ENCODE peak calls at places on chromosome 1, in seven cellular contexts. One of them, this sample, is unnamed.

GRCh38 chr1:201876148-201876547 is 12.6 kb upstream of the SHISA4 start:
- DNase-seq in NCI-H1417: no peak
- DNase-seq in neural progenitor cell: no peak
- DNase-seq in AG08395: no peak
- DNase-seq in hepatocyte: no peak
- DNase-seq in germinal center: no peak
- DNase-seq in DMS 273 treated with DMSO at 0.1 percent for 48 hours: no peak
- DNase-seq in this sample: peak; percentile 31

GRCh38 chr1:22141493-22141892 is 1.4 kb downstream of the WNT4 start:
- DNase-seq in AG08395: no peak
- DNase-seq in germinal center: no peak
- DNase-seq in hepatocyte: no peak
- DNase-seq in neural progenitor cell: peak; percentile 21
- DNase-seq in NCI-H1417: no peak
- DNase-seq in DMS 273 treated with DMSO at 0.1 percent for 48 hours: no peak
- DNase-seq in this sample: no peak

GRCh38 chr1:201531551-201532425 is 7.1 kb upstream of the NAV1 start:
- DNase-seq in AG08395: no peak
- DNase-seq in NCI-H1417: peak; percentile 67
- DNase-seq in DMS 273 treated with DMSO at 0.1 percent for 48 hours: peak; percentile 46
- DNase-seq in hepatocyte: no peak
- DNase-seq in neural progenitor cell: peak; percentile 22
- DNase-seq in germinal center: no peak
- DNase-seq in this sample: no peak

GRCh38 chr1:115469703-115470476 is 131.8 kb upstream of the NGF start:
- DNase-seq in germinal center: peak; percentile 38
- DNase-seq in hepatocyte: peak; percentile 68
- DNase-seq in DMS 273 treated with DMSO at 0.1 percent for 48 hours: no peak
- DNase-seq in neural progenitor cell: peak; percentile 66
- DNase-seq in NCI-H1417: peak; percentile 41
- DNase-seq in AG08395: peak; percentile 66
- DNase-seq in this sample: peak; percentile 39

GRCh38 chr1:234149217-234149616 is 224.0 kb upstream of the COA6 start:
- DNase-seq in AG08395: no peak
- DNase-seq in neural progenitor cell: no peak
- DNase-seq in DMS 273 treated with DMSO at 0.1 percent for 48 hours: no peak
- DNase-seq in hepatocyte: no peak
- DNase-seq in germinal center: no peak
- DNase-seq in NCI-H1417: no peak
- DNase-seq in this sample: peak; percentile 32

GRCh38 chr1:155127672-155128468 is at the start of gene EFNA1:
- DNase-seq in neural progenitor cell: peak; percentile 78
- DNase-seq in DMS 273 treated with DMSO at 0.1 percent for 48 hours: no peak
- DNase-seq in germinal center: no peak
- DNase-seq in NCI-H1417: peak; percentile 59
- DNase-seq in hepatocyte: peak; percentile 86
- DNase-seq in AG08395: no peak
- DNase-seq in this sample: no peak

GRCh38 chr1:112396668-112397025 is 633 bp downstream of the CTTNBP2NL start:
- DNase-seq in germinal center: no peak
- DNase-seq in NCI-H1417: peak; percentile 64
- DNase-seq in AG08395: no peak
- DNase-seq in hepatocyte: peak; percentile 62
- DNase-seq in DMS 273 treated with DMSO at 0.1 percent for 48 hours: no peak
- DNase-seq in neural progenitor cell: peak; percentile 65
- DNase-seq in this sample: no peak

GRCh38 chr1:209646558-209646957 is 5.7 kb downstream of the LAMB3 start:
- DNase-seq in hepatocyte: no peak
- DNase-seq in AG08395: peak; percentile 61
- DNase-seq in neural progenitor cell: peak; percentile 33
- DNase-seq in NCI-H1417: no peak
- DNase-seq in germinal center: no peak
- DNase-seq in DMS 273 treated with DMSO at 0.1 percent for 48 hours: no peak
- DNase-seq in this sample: peak; percentile 59

GRCh38 chr1:79079770-79080169 is 73.2 kb upstream of the ADGRL4 start:
- DNase-seq in hepatocyte: peak; percentile 38
- DNase-seq in germinal center: no peak
- DNase-seq in neural progenitor cell: no peak
- DNase-seq in AG08395: peak; percentile 77
- DNase-seq in DMS 273 treated with DMSO at 0.1 percent for 48 hours: peak; percentile 41
- DNase-seq in NCI-H1417: no peak
- DNase-seq in this sample: peak; percentile 91

GRCh38 chr1:16012590-16013219 is 5.1 kb downstream of the HSPB7 start:
- DNase-seq in AG08395: peak; percentile 61
- DNase-seq in germinal center: no peak
- DNase-seq in DMS 273 treated with DMSO at 0.1 percent for 48 hours: no peak
- DNase-seq in hepatocyte: peak; percentile 92
- DNase-seq in NCI-H1417: peak; percentile 72
- DNase-seq in neural progenitor cell: peak; percentile 72
- DNase-seq in this sample: peak; percentile 45

GRCh38 chr1:7386226-7387052 is 384.7 kb upstream of the VAMP3 start:
- DNase-seq in germinal center: no peak
- DNase-seq in neural progenitor cell: no peak
- DNase-seq in hepatocyte: no peak
- DNase-seq in AG08395: no peak
- DNase-seq in NCI-H1417: no peak
- DNase-seq in DMS 273 treated with DMSO at 0.1 percent for 48 hours: no peak
- DNase-seq in this sample: no peak

GRCh38 chr1:245837741-245838140 is 669.3 kb downstream of the SMYD3 start:
- DNase-seq in germinal center: no peak
- DNase-seq in AG08395: peak; percentile 70
- DNase-seq in hepatocyte: no peak
- DNase-seq in NCI-H1417: no peak
- DNase-seq in neural progenitor cell: no peak
- DNase-seq in DMS 273 treated with DMSO at 0.1 percent for 48 hours: no peak
- DNase-seq in this sample: peak; percentile 42

GRCh38 chr1:12711421-12712005 is 4.4 kb upstream of the AADACL3 start:
- DNase-seq in hepatocyte: no peak
- DNase-seq in AG08395: peak; percentile 18
- DNase-seq in DMS 273 treated with DMSO at 0.1 percent for 48 hours: no peak
- DNase-seq in NCI-H1417: no peak
- DNase-seq in neural progenitor cell: no peak
- DNase-seq in germinal center: no peak
- DNase-seq in this sample: no peak

GRCh38 chr1:40984531-40984930 is 5.0 kb downstream of the CTPS1 start:
- DNase-seq in germinal center: no peak
- DNase-seq in DMS 273 treated with DMSO at 0.1 percent for 48 hours: no peak
- DNase-seq in neural progenitor cell: no peak
- DNase-seq in NCI-H1417: no peak
- DNase-seq in hepatocyte: no peak
- DNase-seq in AG08395: no peak
- DNase-seq in this sample: no peak

GRCh38 chr1:165516469-165516868 is 27.3 kb upstream of the LRRC52 start:
- DNase-seq in AG08395: no peak
- DNase-seq in neural progenitor cell: no peak
- DNase-seq in DMS 273 treated with DMSO at 0.1 percent for 48 hours: no peak
- DNase-seq in NCI-H1417: no peak
- DNase-seq in germinal center: no peak
- DNase-seq in hepatocyte: no peak
- DNase-seq in this sample: no peak

GRCh38 chr1:20483833-20484525 is 2.0 kb downstream of the CAMK2N1 start:
- DNase-seq in germinal center: no peak
- DNase-seq in NCI-H1417: peak; percentile 78
- DNase-seq in DMS 273 treated with DMSO at 0.1 percent for 48 hours: no peak
- DNase-seq in hepatocyte: peak; percentile 51
- DNase-seq in AG08395: no peak
- DNase-seq in neural progenitor cell: peak; percentile 72
- DNase-seq in this sample: peak; percentile 36

GRCh38 chr1:42684139-42684538 is 1.9 kb downstream of the YBX1 start:
- DNase-seq in neural progenitor cell: peak; percentile 38
- DNase-seq in DMS 273 treated with DMSO at 0.1 percent for 48 hours: no peak
- DNase-seq in hepatocyte: no peak
- DNase-seq in AG08395: no peak
- DNase-seq in germinal center: no peak
- DNase-seq in NCI-H1417: no peak
- DNase-seq in this sample: no peak

GRCh38 chr1:24560361-24560760 is 4.5 kb downstream of the NCMAP start:
- DNase-seq in germinal center: no peak
- DNase-seq in neural progenitor cell: no peak
- DNase-seq in DMS 273 treated with DMSO at 0.1 percent for 48 hours: no peak
- DNase-seq in NCI-H1417: no peak
- DNase-seq in hepatocyte: no peak
- DNase-seq in AG08395: no peak
- DNase-seq in this sample: no peak

GRCh38 chr1:96538883-96539282 is 182.7 kb upstream of the PTBP2 start:
- DNase-seq in hepatocyte: peak; percentile 73
- DNase-seq in neural progenitor cell: no peak
- DNase-seq in germinal center: no peak
- DNase-seq in DMS 273 treated with DMSO at 0.1 percent for 48 hours: no peak
- DNase-seq in AG08395: peak; percentile 60
- DNase-seq in NCI-H1417: no peak
- DNase-seq in this sample: peak; percentile 89

GRCh38 chr1:178057131-178057765 is 36.7 kb upstream of the RASAL2 start:
- DNase-seq in hepatocyte: no peak
- DNase-seq in AG08395: no peak
- DNase-seq in DMS 273 treated with DMSO at 0.1 percent for 48 hours: no peak
- DNase-seq in neural progenitor cell: no peak
- DNase-seq in NCI-H1417: no peak
- DNase-seq in germinal center: no peak
- DNase-seq in this sample: no peak

GRCh38 chr1:46772571-46772970 is 26.3 kb upstream of the CYP4B1 start:
- DNase-seq in AG08395: no peak
- DNase-seq in NCI-H1417: no peak
- DNase-seq in germinal center: no peak
- DNase-seq in hepatocyte: no peak
- DNase-seq in DMS 273 treated with DMSO at 0.1 percent for 48 hours: no peak
- DNase-seq in neural progenitor cell: no peak
- DNase-seq in this sample: no peak

GRCh38 chr1:85295006-85295431 is 18.6 kb upstream of the BCL10 start:
- DNase-seq in DMS 273 treated with DMSO at 0.1 percent for 48 hours: no peak
- DNase-seq in AG08395: no peak
- DNase-seq in hepatocyte: no peak
- DNase-seq in NCI-H1417: no peak
- DNase-seq in neural progenitor cell: no peak
- DNase-seq in germinal center: no peak
- DNase-seq in this sample: no peak

GRCh38 chr1:220011620-220012019 is 34.7 kb downstream of the EPRS1 start:
- DNase-seq in hepatocyte: no peak
- DNase-seq in germinal center: no peak
- DNase-seq in NCI-H1417: no peak
- DNase-seq in AG08395: no peak
- DNase-seq in DMS 273 treated with DMSO at 0.1 percent for 48 hours: no peak
- DNase-seq in neural progenitor cell: no peak
- DNase-seq in this sample: peak; percentile 26

GRCh38 chr1:99544328-99544727 is 101.6 kb upstream of the PALMD start:
- DNase-seq in DMS 273 treated with DMSO at 0.1 percent for 48 hours: no peak
- DNase-seq in NCI-H1417: peak; percentile 38
- DNase-seq in germinal center: no peak
- DNase-seq in neural progenitor cell: no peak
- DNase-seq in hepatocyte: peak; percentile 46
- DNase-seq in AG08395: no peak
- DNase-seq in this sample: peak; percentile 69

GRCh38 chr1:12555411-12556367 is 62.3 kb downstream of the DHRS3 start:
- DNase-seq in hepatocyte: peak; percentile 2
- DNase-seq in AG08395: no peak
- DNase-seq in germinal center: no peak
- DNase-seq in NCI-H1417: no peak
- DNase-seq in neural progenitor cell: no peak
- DNase-seq in DMS 273 treated with DMSO at 0.1 percent for 48 hours: no peak
- DNase-seq in this sample: no peak

GRCh38 chr1:66648896-66649597 is 103.2 kb upstream of the DYNLT5 start:
- DNase-seq in DMS 273 treated with DMSO at 0.1 percent for 48 hours: no peak
- DNase-seq in AG08395: no peak
- DNase-seq in hepatocyte: no peak
- DNase-seq in neural progenitor cell: no peak
- DNase-seq in germinal center: no peak
- DNase-seq in NCI-H1417: no peak
- DNase-seq in this sample: no peak

GRCh38 chr1:73781257-73781656 is 416.7 kb downstream of the LRRIQ3 start:
- DNase-seq in DMS 273 treated with DMSO at 0.1 percent for 48 hours: no peak
- DNase-seq in neural progenitor cell: no peak
- DNase-seq in AG08395: peak; percentile 6
- DNase-seq in NCI-H1417: no peak
- DNase-seq in germinal center: no peak
- DNase-seq in hepatocyte: peak; percentile 31
- DNase-seq in this sample: no peak

GRCh38 chr1:240435996-240436566 is 175.9 kb downstream of the GREM2 start:
- DNase-seq in germinal center: no peak
- DNase-seq in DMS 273 treated with DMSO at 0.1 percent for 48 hours: no peak
- DNase-seq in neural progenitor cell: no peak
- DNase-seq in NCI-H1417: no peak
- DNase-seq in AG08395: no peak
- DNase-seq in hepatocyte: no peak
- DNase-seq in this sample: peak; percentile 20

GRCh38 chr1:223717695-223718363 is 5.5 kb downstream of the CAPN2 start:
- DNase-seq in hepatocyte: peak; percentile 4
- DNase-seq in DMS 273 treated with DMSO at 0.1 percent for 48 hours: no peak
- DNase-seq in neural progenitor cell: no peak
- DNase-seq in germinal center: no peak
- DNase-seq in NCI-H1417: no peak
- DNase-seq in AG08395: no peak
- DNase-seq in this sample: peak; percentile 40

GRCh38 chr1:94883688-94884087 is 43.2 kb downstream of the CNN3 start:
- DNase-seq in germinal center: no peak
- DNase-seq in hepatocyte: no peak
- DNase-seq in neural progenitor cell: no peak
- DNase-seq in DMS 273 treated with DMSO at 0.1 percent for 48 hours: no peak
- DNase-seq in AG08395: peak; percentile 64
- DNase-seq in NCI-H1417: peak; percentile 47
- DNase-seq in this sample: peak; percentile 64

GRCh38 chr1:1917995-1918900 is 831 bp downstream of the TMEM52 start:
- DNase-seq in DMS 273 treated with DMSO at 0.1 percent for 48 hours: no peak
- DNase-seq in AG08395: peak; percentile 15
- DNase-seq in hepatocyte: peak; percentile 6
- DNase-seq in NCI-H1417: no peak
- DNase-seq in neural progenitor cell: no peak
- DNase-seq in germinal center: no peak
- DNase-seq in this sample: no peak

GRCh38 chr1:89259283-89259971 is 13.2 kb downstream of the GBP5 start:
- DNase-seq in AG08395: no peak
- DNase-seq in neural progenitor cell: no peak
- DNase-seq in DMS 273 treated with DMSO at 0.1 percent for 48 hours: no peak
- DNase-seq in NCI-H1417: peak; percentile 8
- DNase-seq in hepatocyte: no peak
- DNase-seq in germinal center: no peak
- DNase-seq in this sample: no peak

GRCh38 chr1:230292739-230293720 is 133.1 kb downstream of the PGBD5 start:
- DNase-seq in neural progenitor cell: peak; percentile 36
- DNase-seq in hepatocyte: no peak
- DNase-seq in NCI-H1417: peak; percentile 87
- DNase-seq in germinal center: no peak
- DNase-seq in AG08395: no peak
- DNase-seq in DMS 273 treated with DMSO at 0.1 percent for 48 hours: peak; percentile 41
- DNase-seq in this sample: no peak

GRCh38 chr1:119747451-119747850 is 21.3 kb downstream of the HMGCS2 start:
- DNase-seq in neural progenitor cell: peak; percentile 67
- DNase-seq in DMS 273 treated with DMSO at 0.1 percent for 48 hours: no peak
- DNase-seq in NCI-H1417: no peak
- DNase-seq in hepatocyte: no peak
- DNase-seq in AG08395: no peak
- DNase-seq in germinal center: no peak
- DNase-seq in this sample: no peak

GRCh38 chr1:169060010-169060722 is 46.3 kb upstream of the ATP1B1 start:
- DNase-seq in DMS 273 treated with DMSO at 0.1 percent for 48 hours: no peak
- DNase-seq in hepatocyte: peak; percentile 49
- DNase-seq in NCI-H1417: no peak
- DNase-seq in neural progenitor cell: no peak
- DNase-seq in AG08395: no peak
- DNase-seq in germinal center: no peak
- DNase-seq in this sample: no peak

GRCh38 chr1:199856381-199856780 is 171.1 kb upstream of the NR5A2 start:
- DNase-seq in germinal center: no peak
- DNase-seq in hepatocyte: no peak
- DNase-seq in neural progenitor cell: no peak
- DNase-seq in NCI-H1417: no peak
- DNase-seq in AG08395: no peak
- DNase-seq in DMS 273 treated with DMSO at 0.1 percent for 48 hours: no peak
- DNase-seq in this sample: no peak